ENCODE peak calls at places on chromosomes 1 and 21, in six cellular contexts. J, L, V, F, H and Z are unnamed samples.

GRCh38 chr1:67058242-67058641 is 4.3 kb upstream of the SLC35D1 start:
- DNase-seq in L (no peak), F (no peak), J (no peak), H (no peak), V (peak; percentile 15), Z (no peak)

GRCh38 chr1:4309676-4310320 is 344.6 kb upstream of the AJAP1 start:
- DNase-seq in F (no peak), J (no peak), L (no peak), H (no peak), V (no peak), Z (no peak)

GRCh38 chr1:17535300-17535937 is 4.1 kb upstream of the ARHGEF10L start:
- DNase-seq in J (no peak), V (no peak), H (no peak), L (no peak), F (no peak), Z (no peak)

GRCh38 chr1:207868252-207868768 is 42.6 kb downstream of the CD34 start:
- DNase-seq in H (no peak), F (no peak), V (peak; percentile 23), L (no peak), J (no peak), Z (peak; percentile 8)

GRCh38 chr1:113765306-113765705 is 6.0 kb upstream of the PHTF1 start:
- DNase-seq in J (no peak), L (no peak), F (no peak), V (peak; percentile 79), H (no peak), Z (no peak)

GRCh38 chr1:205061665-205062069 is 18.7 kb downstream of the CNTN2 start:
- DNase-seq in L (peak; percentile 81), H (peak; percentile 69), J (peak; percentile 63), V (peak; percentile 74), F (peak; percentile 85), Z (peak; percentile 79)

GRCh38 chr1:240235521-240236288 is 144.0 kb downstream of the FMN2 start:
- DNase-seq in J (no peak), V (no peak), H (no peak), F (no peak), L (no peak), Z (no peak)

GRCh38 chr21:45322960-45323461 is 35.3 kb upstream of the POFUT2 start:
- DNase-seq in L (no peak), V (no peak), F (no peak), H (no peak), J (no peak), Z (no peak)

GRCh38 chr1:186735463-186735862 is 55.2 kb upstream of the PTGS2 start:
- DNase-seq in J (no peak), H (no peak), V (peak; percentile 18), F (no peak), L (no peak), Z (no peak)

GRCh38 chr1:119621714-119622113 is 26.4 kb downstream of the ZNF697 start:
- DNase-seq in L (no peak), J (no peak), V (no peak), F (no peak), H (no peak), Z (no peak)

GRCh38 chr1:53688703-53689102 is 50.3 kb downstream of the GLIS1 start:
- DNase-seq in F (no peak), H (no peak), J (no peak), L (no peak), V (no peak), Z (no peak)

GRCh38 chr21:38472709-38473108 is 25.6 kb downstream of the ERG start:
- DNase-seq in L (no peak), F (no peak), J (no peak), H (no peak), V (peak; percentile 42), Z (no peak)

GRCh38 chr21:24658926-24659325 is 948.4 kb downstream of the MRPL39 start:
- DNase-seq in F (no peak), H (no peak), L (no peak), V (no peak), J (no peak), Z (no peak)

GRCh38 chr1:7491089-7491817 is 279.8 kb upstream of the VAMP3 start:
- DNase-seq in J (no peak), V (peak; percentile 60), F (no peak), L (no peak), H (peak; percentile 95), Z (no peak)

GRCh38 chr21:14259669-14260458 is 43.9 kb downstream of the RBM11 start:
- DNase-seq in H (peak; percentile 50), J (no peak), L (peak; percentile 66), F (no peak), V (peak; percentile 81), Z (peak; percentile 33)

GRCh38 chr1:111283838-111284237 is 6.8 kb upstream of the CHIA start:
- DNase-seq in F (no peak), H (no peak), J (no peak), L (no peak), V (no peak), Z (no peak)

GRCh38 chr21:31258073-31258472 is 86.0 kb downstream of the TIAM1 start:
- DNase-seq in F (no peak), H (no peak), J (no peak), V (no peak), L (no peak), Z (no peak)

GRCh38 chr1:47651311-47652089 is 213.7 kb downstream of the FOXD2 start:
- DNase-seq in H (no peak), V (no peak), J (no peak), F (no peak), L (no peak), Z (peak; percentile 88)

GRCh38 chr1:33364578-33364945 is 43.7 kb upstream of the A3GALT2 start:
- DNase-seq in L (no peak), F (no peak), H (no peak), J (no peak), V (no peak), Z (no peak)

GRCh38 chr1:47650205-47650604 is 212.4 kb downstream of the FOXD2 start:
- DNase-seq in V (peak; percentile 91), F (no peak), H (peak; percentile 93), L (no peak), J (no peak), Z (peak; percentile 97)